ENCODE peak calls at places on chromosomes 4 and X, in nine cellular contexts. I is left ventricle myocardium inferior; W is CD8-positive, alpha-beta T cell; H is lower lobe of right lung; O is A549; K is HepG2; B is GM13976; A is GM23338; L is ovary. C is an unnamed sample.

GRCh38 chrX:154123241-154124219 is 20.5 kb upstream of the OPN1LW start:
- DNase-seq in B (peak), W (peak), O (peak), L (no peak), A (no peak), K (peak), I (peak), H (peak), C (no peak)

GRCh38 chrX:150465856-150466775 is 102.3 kb upstream of the MTM1 start:
- DNase-seq in L (peak), A (no peak), K (no peak), O (no peak), H (no peak), B (no peak), I (no peak), W (no peak), C (no peak)

GRCh38 chrX:117274943-117275342 is 812.2 kb upstream of the CT83 start:
- DNase-seq in O (no peak), B (no peak), I (no peak), K (no peak), A (no peak), W (no peak), H (no peak), L (no peak), C (no peak)

GRCh38 chrX:45745479-45745878 is 544.8 kb upstream of the DIPK2B start:
- DNase-seq in O (no peak), K (no peak), B (no peak), I (no peak), A (no peak), H (no peak), W (no peak), L (no peak), C (no peak)

GRCh38 chr4:157804986-157805385 is 367.8 kb downstream of the GASK1B start:
- DNase-seq in O (peak), K (peak), L (no peak), W (no peak), H (no peak), I (no peak), A (peak), B (no peak), C (no peak)

GRCh38 chr4:23763559-23763958 is 126.3 kb downstream of the PPARGC1A start:
- DNase-seq in O (no peak), H (no peak), B (no peak), K (peak), W (no peak), A (no peak), I (no peak), L (no peak), C (no peak)

GRCh38 chr4:76670631-76671030 is 227.3 kb downstream of the SOWAHB start:
- DNase-seq in K (no peak), W (no peak), O (no peak), L (no peak), I (no peak), A (no peak), H (no peak), B (no peak), C (no peak)

GRCh38 chr4:95219109-95219508 is 329.7 kb downstream of the UNC5C start:
- DNase-seq in H (no peak), W (no peak), A (no peak), I (no peak), O (no peak), B (no peak), L (no peak), K (no peak), C (no peak)

GRCh38 chr4:17166954-17167353 is 268.5 kb upstream of the LDB2 start:
- DNase-seq in I (peak), B (no peak), H (no peak), A (no peak), K (no peak), W (no peak), L (peak), O (no peak), C (no peak)

GRCh38 chr4:92305878-92306520 is 2.2 kb downstream of the GRID2 start:
- DNase-seq in A (peak), W (no peak), I (no peak), O (no peak), B (peak), H (no peak), K (no peak), L (no peak), C (no peak)

GRCh38 chr4:89570931-89571330 is 263.3 kb upstream of the GPRIN3 start:
- DNase-seq in H (no peak), B (no peak), I (no peak), L (no peak), A (no peak), W (no peak), O (no peak), K (no peak), C (no peak)

GRCh38 chr4:78613522-78614311 is 62.1 kb downstream of the ANXA3 start:
- DNase-seq in O (no peak), I (no peak), W (no peak), H (no peak), L (no peak), K (no peak), A (no peak), B (no peak), C (no peak)

GRCh38 chr4:36269116-36269515 is 12.3 kb upstream of the DTHD1 start:
- DNase-seq in O (no peak), B (no peak), A (no peak), I (no peak), L (no peak), K (no peak), W (peak), H (no peak), C (peak)

GRCh38 chr4:36351082-36351666 is 69.8 kb downstream of the DTHD1 start:
- DNase-seq in W (peak), H (peak), K (peak), O (peak), B (peak), A (peak), I (peak), L (no peak), C (peak)

GRCh38 chrX:53080628-53081580 is 1.3 kb upstream of the TSPYL2 start:
- DNase-seq in A (peak), W (no peak), I (no peak), H (no peak), L (peak), B (no peak), K (no peak), O (no peak), C (no peak)

GRCh38 chr4:18052158-18052557 is 30.6 kb upstream of the LCORL start:
- DNase-seq in O (no peak), H (no peak), K (no peak), B (no peak), L (no peak), W (no peak), I (no peak), A (no peak), C (no peak)

GRCh38 chr4:97761760-97762512 is 381.3 kb downstream of the STPG2 start:
- DNase-seq in W (no peak), L (no peak), B (no peak), O (no peak), K (no peak), H (no peak), I (no peak), A (no peak), C (no peak)

GRCh38 chr4:42152507-42153504 is at the start of gene BEND4:
- DNase-seq in W (no peak), A (peak), B (peak), O (peak), K (no peak), L (no peak), I (no peak), H (no peak), C (no peak)

GRCh38 chrX:31319586-31319985 is 247.7 kb upstream of the FTHL17 start:
- DNase-seq in H (no peak), I (no peak), A (no peak), L (no peak), O (no peak), K (no peak), B (no peak), W (no peak), C (no peak)

GRCh38 chr4:107654694-107655093 is 65.3 kb downstream of the PAPSS1 start:
- DNase-seq in I (no peak), K (peak), L (no peak), A (no peak), B (no peak), H (no peak), O (peak), W (no peak), C (no peak)

GRCh38 chr4:4420421-4420820 is 33.5 kb downstream of the NSG1 start:
- DNase-seq in K (no peak), I (no peak), B (no peak), L (no peak), W (no peak), O (no peak), A (no peak), H (no peak), C (no peak)

GRCh38 chr4:114386637-114387233 is 211.9 kb upstream of the UGT8 start:
- DNase-seq in A (peak), B (peak), W (no peak), I (no peak), L (no peak), O (peak), K (peak), H (no peak), C (no peak)

GRCh38 chrX:19342331-19342906 is 1.3 kb upstream of the PDHA1 start:
- DNase-seq in O (no peak), K (no peak), W (no peak), A (no peak), B (no peak), L (no peak), I (no peak), H (no peak), C (no peak)

GRCh38 chr4:168374772-168375523 is 56.4 kb upstream of the DDX60 start:
- DNase-seq in B (no peak), K (no peak), I (no peak), L (no peak), O (no peak), W (no peak), H (no peak), A (no peak), C (no peak)

GRCh38 chrX:43861750-43862149 is 20.5 kb downstream of the MAOB start:
- DNase-seq in W (no peak), H (no peak), B (no peak), A (no peak), I (no peak), K (peak), L (no peak), O (peak), C (no peak)

GRCh38 chrX:82237328-82237727 is 1035.4 kb downstream of the SH3BGRL start:
- DNase-seq in A (no peak), I (no peak), W (no peak), L (no peak), H (no peak), O (peak), K (no peak), B (no peak), C (no peak)

GRCh38 chr4:152310223-152310622 is 225.7 kb downstream of the FBXW7 start:
- DNase-seq in L (no peak), O (no peak), A (peak), H (no peak), W (no peak), K (no peak), I (no peak), B (no peak), C (no peak)

GRCh38 chr4:113472864-113473263 is 288.7 kb downstream of the CAMK2D start:
- DNase-seq in B (no peak), H (no peak), O (no peak), W (no peak), I (no peak), A (no peak), K (no peak), L (no peak), C (no peak)

GRCh38 chrX:334331-334891 is 15.8 kb upstream of the GTPBP6 start:
- DNase-seq in L (no peak), I (peak), A (no peak), O (no peak), H (peak), W (no peak), K (no peak), B (no peak), C (no peak)

GRCh38 chr4:137700072-137700471 is 167.8 kb upstream of the PCDH18 start:
- DNase-seq in H (no peak), L (no peak), I (no peak), B (no peak), A (no peak), W (no peak), O (no peak), K (no peak), C (no peak)

GRCh38 chr4:76023381-76023780 is at the start of gene CXCL10:
- DNase-seq in L (no peak), B (peak), O (no peak), W (no peak), H (no peak), A (no peak), K (no peak), I (no peak), C (no peak)

GRCh38 chr4:56505269-56506109 is at the start of gene ARL9:
- DNase-seq in L (peak), K (no peak), O (peak), A (peak), B (peak), H (peak), I (peak), W (peak), C (peak)

GRCh38 chr4:56653461-56654237 is 27.4 kb downstream of the HOPX start:
- DNase-seq in O (no peak), W (peak), L (no peak), B (no peak), K (no peak), A (peak), H (no peak), I (no peak), C (peak)

DNA sequence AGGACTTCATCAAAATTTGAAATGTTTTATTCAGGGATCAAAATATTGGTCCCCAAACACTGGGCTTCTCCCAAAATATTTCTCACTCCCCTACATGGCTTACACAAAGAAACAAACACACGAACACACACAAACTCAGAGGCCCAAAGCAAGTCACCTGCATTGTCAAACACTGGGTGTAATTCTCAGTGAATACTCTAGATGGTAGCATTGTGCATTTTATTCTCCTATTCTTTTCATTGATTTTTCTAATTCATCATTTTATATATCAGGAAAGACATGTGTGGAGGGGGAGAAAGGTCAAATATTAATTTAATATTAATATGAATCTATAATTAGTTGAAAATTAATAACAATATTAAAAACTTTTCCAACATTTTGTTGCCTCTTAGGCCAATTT is 72.3 kb upstream of the TNMD start:
- DNase-seq in W (no peak), B (peak), I (no peak), O (peak), A (peak), K (no peak), L (no peak), H (no peak), C (no peak)
- TF ChIP-seq CTCF in W (peak), B (peak), I (peak), O (peak), A (peak), K (peak), L (peak), H (peak), C (peak)

GRCh38 chr4:6984611-6985115 is 58.5 kb upstream of the TADA2B start:
- DNase-seq in O (no peak), A (no peak), K (no peak), B (no peak), L (no peak), W (no peak), I (no peak), H (no peak), C (no peak)

GRCh38 chr4:6988016-6988715 is 55.0 kb upstream of the TADA2B start:
- DNase-seq in O (no peak), A (no peak), B (no peak), W (no peak), L (no peak), I (no peak), K (no peak), H (no peak), C (no peak)

GRCh38 chr4:6986067-6986780 is 56.9 kb upstream of the TADA2B start:
- DNase-seq in W (no peak), I (peak), A (peak), O (peak), K (no peak), H (peak), B (no peak), L (no peak), C (no peak)

GRCh38 chr4:6987566-6987920 is 55.6 kb upstream of the TADA2B start:
- DNase-seq in B (no peak), W (no peak), I (no peak), K (no peak), L (no peak), H (no peak), O (no peak), A (peak), C (no peak)

DNA sequence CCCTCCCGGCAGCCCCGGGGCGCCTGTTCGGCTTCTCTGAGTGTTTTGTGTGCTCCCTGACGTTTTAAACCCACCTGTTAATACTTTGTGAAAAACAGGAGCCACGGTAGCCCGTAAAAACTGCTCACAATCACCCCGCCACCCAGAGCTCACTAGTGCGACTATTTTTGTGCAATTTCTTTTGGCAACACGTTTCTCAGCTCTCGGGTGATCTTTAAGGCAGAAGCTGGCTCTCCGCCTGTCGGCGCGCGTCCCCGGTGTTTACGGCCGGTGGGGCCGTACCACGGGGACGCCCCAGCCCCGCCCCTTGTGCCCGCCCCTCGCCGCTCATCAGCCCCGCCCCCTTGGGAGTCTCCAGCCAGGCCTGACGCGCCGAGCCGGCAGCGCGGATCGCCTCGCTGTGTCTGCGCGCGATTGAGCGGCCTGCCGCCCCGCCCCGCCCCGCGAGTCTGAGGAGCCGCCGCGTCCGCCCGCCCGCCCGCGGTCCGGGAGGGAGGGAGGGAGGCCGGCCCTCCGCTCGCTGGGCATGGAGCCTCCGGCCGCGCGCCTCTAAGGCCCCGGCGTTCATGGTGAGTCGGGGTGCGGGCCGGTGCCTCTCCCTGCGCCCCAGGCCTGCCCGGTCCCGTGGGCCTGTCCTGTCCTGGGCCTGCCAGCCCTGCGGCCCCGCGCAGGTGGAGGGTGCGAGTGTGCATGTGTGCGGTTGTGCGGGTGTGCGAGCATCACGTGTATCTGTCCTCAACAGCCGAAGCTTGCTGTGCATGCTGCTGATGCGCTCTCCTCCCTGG is 56.2 kb upstream of the TADA2B start:
- DNase-seq in I (peak), W (peak), K (peak), B (peak), A (peak), L (peak), O (peak), H (peak), C (peak)
- TF ChIP-seq CTCF in I (no peak), W (no peak), K (peak), B (peak), A (no peak), L (no peak), O (no peak), H (no peak), C (no peak)

DNA sequence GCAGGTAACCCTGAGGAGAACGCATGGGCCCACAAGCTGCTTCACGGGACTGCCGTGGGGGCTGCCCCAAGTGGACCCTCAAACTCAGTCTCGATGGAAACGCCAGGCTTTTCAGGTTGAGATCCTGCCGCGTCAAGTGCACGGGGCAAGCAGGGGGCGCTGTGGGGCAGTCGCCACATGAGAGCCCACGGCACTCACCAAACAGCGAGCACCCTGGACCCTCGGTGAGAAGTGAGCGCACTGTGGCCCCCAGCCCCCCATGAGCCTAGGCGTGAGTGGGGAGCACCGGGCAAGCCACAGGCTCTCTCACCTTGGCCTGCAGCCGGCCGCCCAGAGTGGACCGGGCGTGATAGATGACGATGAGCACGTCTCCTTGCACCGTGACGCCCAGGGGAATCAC is 50.9 kb upstream of the CPLX1 start:
- DNase-seq in L (no peak), B (no peak), W (no peak), I (no peak), H (no peak), O (no peak), K (no peak), A (peak), C (no peak)
- TF ChIP-seq CTCF in L (no peak), B (no peak), W (no peak), I (no peak), H (no peak), O (no peak), K (peak), A (peak), C (no peak)

DNA sequence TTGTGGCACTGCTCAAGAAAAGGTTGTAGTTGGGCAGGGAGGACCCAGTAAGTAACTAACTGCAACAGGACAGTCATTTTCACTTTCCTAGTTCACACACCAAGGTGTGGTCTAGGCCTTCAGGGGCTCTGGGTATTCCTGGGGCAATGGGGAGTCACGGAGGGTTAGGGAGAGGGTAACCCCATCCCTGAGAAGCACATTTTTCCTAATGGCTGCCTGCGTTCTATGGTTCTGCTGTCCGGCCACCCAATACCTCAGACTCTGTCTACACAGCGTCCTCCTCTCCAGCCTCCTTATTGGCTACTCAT is 937 bp upstream of the PPP1R3F start:
- DNase-seq in H (no peak), B (no peak), I (no peak), O (no peak), K (no peak), A (no peak), W (no peak), L (no peak), C (no peak)
- TF ChIP-seq CTCF in H (no peak), B (no peak), I (no peak), O (no peak), K (no peak), A (no peak), W (no peak), L (no peak), C (no peak)

GRCh38 chrX:11381464-11381863 is 88.3 kb downstream of the AMELX start:
- DNase-seq in A (peak), W (no peak), H (no peak), I (no peak), B (peak), L (no peak), K (peak), O (peak), C (no peak)
- TF ChIP-seq CTCF in A (peak), W (no peak), H (peak), I (peak), B (peak), L (peak), K (peak), O (peak), C (no peak)

GRCh38 chr4:123096038-123096437 is 173.6 kb upstream of the NUDT6 start:
- DNase-seq in I (no peak), L (no peak), O (peak), B (no peak), K (peak), W (no peak), A (peak), H (no peak), C (no peak)

GRCh38 chr4:123092603-123093002 is 170.2 kb upstream of the NUDT6 start:
- DNase-seq in K (no peak), B (no peak), O (no peak), I (no peak), W (no peak), A (peak), L (no peak), H (no peak), C (no peak)

GRCh38 chr4:123088521-123088920 is 166.1 kb upstream of the NUDT6 start:
- DNase-seq in O (no peak), A (no peak), H (no peak), B (no peak), K (no peak), I (no peak), L (no peak), W (no peak), C (no peak)

GRCh38 chr4:123090886-123091285 is 168.5 kb upstream of the NUDT6 start:
- DNase-seq in W (no peak), H (no peak), K (no peak), B (no peak), A (no peak), I (no peak), O (no peak), L (no peak), C (no peak)

DNA sequence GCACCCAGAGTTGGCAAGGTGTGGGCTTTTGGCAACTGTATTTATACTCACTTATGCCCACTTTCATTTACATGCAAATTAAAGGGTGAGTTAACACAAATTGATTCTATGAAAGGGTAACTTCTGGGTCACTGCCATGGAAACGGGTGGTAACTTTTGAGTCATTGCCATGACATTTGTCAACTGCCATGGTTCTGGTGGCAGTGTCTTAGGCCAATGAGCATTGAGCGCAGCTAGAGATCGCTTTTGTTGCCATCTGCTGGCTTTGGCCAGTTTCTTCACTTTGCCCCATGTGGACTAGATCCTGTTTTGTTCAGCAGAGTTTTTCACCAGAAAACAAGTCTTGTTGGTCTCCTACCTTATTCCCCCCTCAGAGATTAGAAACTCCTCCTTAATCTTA is 170.8 kb upstream of the NUDT6 start:
- DNase-seq in K (peak), H (no peak), B (no peak), A (no peak), W (no peak), O (peak), I (no peak), L (no peak), C (no peak)
- TF ChIP-seq CTCF in K (peak), H (no peak), B (no peak), A (no peak), W (no peak), O (no peak), I (no peak), L (no peak), C (no peak)